ENCODE peak calls at places on chromosomes 3 and 15, in six cellular contexts. J is HCT116, O is tibial artery, D is testis, K is AG10803, Q is AG09309. U is an unnamed sample.

GRCh38 chr3:170437151-170437550 is 18.5 kb downstream of the CLDN11 start:
- DNase-seq in J (no peak), D (peak), O (no peak), K (no peak), Q (no peak), U (no peak)

GRCh38 chr3:191216510-191216909 is 17.5 kb downstream of the OSTN start:
- DNase-seq in K (peak), D (no peak), Q (no peak), J (no peak), O (no peak), U (no peak)

GRCh38 chr3:152899306-152899705 is 64.4 kb downstream of the P2RY1 start:
- DNase-seq in D (no peak), O (no peak), K (no peak), J (no peak), Q (no peak), U (no peak)

GRCh38 chr3:184040010-184040409 is 8.5 kb downstream of the HTR3D start:
- DNase-seq in K (peak), O (no peak), D (peak), Q (peak), J (peak), U (peak)

GRCh38 chr3:66353530-66353929 is 132.7 kb downstream of the SLC25A26 start:
- DNase-seq in J (no peak), Q (peak), O (no peak), K (peak), D (no peak), U (no peak)

GRCh38 chr3:190504354-190505125 is 9.3 kb upstream of the IL1RAP start:
- DNase-seq in Q (no peak), O (no peak), J (no peak), K (peak), D (no peak), U (peak)

GRCh38 chr3:11596387-11596786 is 47.3 kb downstream of the VGLL4 start:
- DNase-seq in K (no peak), O (no peak), D (peak), Q (no peak), J (no peak), U (no peak)

GRCh38 chr3:128133273-128133883 is 9.8 kb upstream of the RUVBL1 start:
- DNase-seq in D (no peak), J (peak), K (peak), O (no peak), Q (no peak), U (peak)

GRCh38 chr3:14001136-14001535 is 121.3 kb upstream of the WNT7A start:
- DNase-seq in J (no peak), Q (no peak), D (no peak), K (peak), O (no peak), U (peak)

GRCh38 chr3:5136211-5136610 is 14.1 kb downstream of the ARL8B start:
- DNase-seq in K (no peak), D (no peak), Q (no peak), O (no peak), J (no peak), U (no peak)

GRCh38 chr3:135621184-135621931 is 344.2 kb upstream of the PPP2R3A start:
- DNase-seq in D (no peak), J (no peak), K (no peak), O (no peak), Q (no peak), U (no peak)

GRCh38 chr3:153614563-153614962 is 452.5 kb downstream of the RAP2B start:
- DNase-seq in D (no peak), Q (peak), O (no peak), K (peak), J (peak), U (peak)

GRCh38 chr3:10178892-10179291 is 14.2 kb downstream of the IRAK2 start:
- DNase-seq in O (no peak), K (no peak), Q (no peak), J (no peak), D (peak), U (no peak)

GRCh38 chr15:78550194-78550593 is 9.9 kb downstream of the PSMA4 start:
- DNase-seq in O (no peak), Q (no peak), J (no peak), K (no peak), D (no peak), U (no peak)

GRCh38 chr3:88480822-88481221 is 331.1 kb downstream of the C3orf38 start:
- DNase-seq in K (no peak), O (no peak), D (no peak), Q (no peak), J (no peak), U (peak)

GRCh38 chr3:194294888-194295214 is 56.3 kb downstream of the CPN2 start:
- DNase-seq in J (no peak), D (no peak), K (no peak), Q (no peak), O (peak), U (no peak)

GRCh38 chr3:126129408-126129891 is 45.5 kb upstream of the SLC41A3 start:
- DNase-seq in Q (no peak), O (peak), D (no peak), K (no peak), J (no peak), U (no peak)

GRCh38 chr15:48046813-48047483 is 73.8 kb upstream of the SLC24A5 start:
- DNase-seq in D (no peak), K (no peak), Q (no peak), O (no peak), J (no peak), U (no peak)

GRCh38 chr3:98022978-98023820 is 11.9 kb downstream of the GABRR3 start:
- DNase-seq in O (peak), J (peak), Q (peak), K (peak), D (peak), U (peak)

GRCh38 chr15:51198701-51199253 is 104.1 kb upstream of the TNFAIP8L3 start:
- DNase-seq in K (peak), Q (no peak), O (no peak), D (no peak), J (no peak), U (no peak)

GRCh38 chr15:75684648-75685047 is 28.0 kb downstream of the CSPG4 start:
- DNase-seq in O (no peak), Q (no peak), J (no peak), D (no peak), K (no peak), U (no peak)

GRCh38 chr15:83436513-83437158 is 10.5 kb upstream of the SH3GL3 start:
- DNase-seq in K (peak), J (peak), O (no peak), Q (no peak), D (no peak), U (peak)

GRCh38 chr3:147411777-147412176 is 2.6 kb downstream of the ZIC1 start:
- DNase-seq in D (no peak), J (no peak), O (no peak), K (no peak), Q (no peak), U (no peak)

GRCh38 chr3:149660462-149660861 is 2.6 kb upstream of the WWTR1 start:
- DNase-seq in D (no peak), J (no peak), K (no peak), O (no peak), Q (no peak), U (no peak)

GRCh38 chr3:140323561-140323960 is 354.3 kb upstream of the TRIM42 start:
- DNase-seq in D (no peak), K (no peak), Q (no peak), J (no peak), O (no peak), U (no peak)

GRCh38 chr3:157101470-157101869 is 58.5 kb downstream of the CCNL1 start:
- DNase-seq in Q (no peak), O (no peak), K (no peak), J (no peak), D (no peak), U (peak)

GRCh38 chr3:127428344-127429001 is 140.6 kb upstream of the PRR20G start:
- DNase-seq in K (peak), J (peak), Q (no peak), O (no peak), D (peak), U (no peak)

GRCh38 chr15:101123222-101123910 is 128.5 kb downstream of the CHSY1 start:
- DNase-seq in D (no peak), Q (peak), K (peak), O (no peak), J (no peak), U (no peak)

GRCh38 chr3:8658326-8659212 is 14.0 kb upstream of the SSUH2 start:
- DNase-seq in J (no peak), D (peak), O (peak), K (no peak), Q (no peak), U (peak)

GRCh38 chr3:188659444-188660100 is 505.6 kb downstream of the LPP start:
- DNase-seq in D (no peak), Q (no peak), J (no peak), K (no peak), O (no peak), U (no peak)

GRCh38 chr3:52407779-52408178 is 37.1 kb downstream of the SEMA3G start:
- DNase-seq in Q (no peak), D (no peak), O (peak), J (no peak), K (no peak), U (no peak)

GRCh38 chr3:110708166-110708565 is 363.4 kb upstream of the NECTIN3 start:
- DNase-seq in D (no peak), Q (no peak), O (no peak), J (no peak), K (no peak), U (no peak)

GRCh38 chr15:55253580-55253979 is 36.0 kb downstream of the RAB27A start:
- DNase-seq in D (no peak), K (peak), O (no peak), J (no peak), Q (peak), U (peak)

GRCh38 chr15:98903377-98904018 is 104.1 kb downstream of the PGPEP1L start:
- DNase-seq in K (peak), J (no peak), O (no peak), Q (no peak), D (no peak), U (peak)

GRCh38 chr3:50078622-50079021 is 10.1 kb upstream of the RBM5 start:
- DNase-seq in O (no peak), Q (no peak), K (no peak), J (no peak), D (no peak), U (peak)

GRCh38 chr3:30996467-30996866 is 102.0 kb upstream of the GADL1 start:
- DNase-seq in J (no peak), K (no peak), D (no peak), O (no peak), Q (no peak), U (no peak)

GRCh38 chr3:23817508-23818223 is 11.9 kb downstream of the UBE2E1 start:
- DNase-seq in D (no peak), J (no peak), O (no peak), Q (no peak), K (no peak), U (no peak)

GRCh38 chr15:22930782-22931484 is 49.2 kb downstream of the CYFIP1 start:
- DNase-seq in K (peak), Q (no peak), O (peak), D (peak), J (no peak), U (peak)

GRCh38 chr3:183244219-183244618 is 8.8 kb upstream of the B3GNT5 start:
- DNase-seq in O (peak), J (no peak), D (peak), K (no peak), Q (no peak), U (no peak)

GRCh38 chr3:175493296-175493695 is 634.2 kb downstream of the NAALADL2 start:
- DNase-seq in J (no peak), K (no peak), O (no peak), D (no peak), Q (no peak), U (no peak)
- H3K4me3 ChIP-seq in J (no peak), K (no peak), O (no peak), D (no peak), Q (no peak), U (no peak)

DNA sequence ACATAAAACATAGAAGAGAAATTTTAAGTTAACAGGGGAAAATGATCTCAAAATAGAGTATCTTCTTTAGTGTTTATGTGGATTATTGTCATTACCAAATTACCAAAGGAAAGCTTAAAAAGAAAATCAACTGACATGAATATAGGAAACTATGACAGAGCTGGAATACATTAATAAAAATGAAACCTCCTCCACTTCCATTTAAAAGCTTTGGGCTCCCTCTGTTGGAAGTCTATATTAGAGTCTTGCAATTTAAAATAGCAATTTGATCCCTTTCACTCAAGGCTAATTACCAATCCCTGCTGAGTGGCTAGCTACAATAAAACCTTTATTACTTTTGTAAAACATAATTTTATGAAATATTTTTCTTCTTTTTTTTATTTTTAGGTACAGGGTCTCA is 61.4 kb upstream of the IMPG2 start:
- DNase-seq in J (peak), O (no peak), K (peak), Q (peak), D (no peak), U (peak)
- TF ChIP-seq CTCF in J (peak), O (peak), K (peak), Q (peak), D (no peak), U (peak)

GRCh38 chr3:3192481-3192764 is 12.9 kb upstream of the CRBN start:
- DNase-seq in Q (no peak), O (no peak), J (no peak), K (no peak), D (no peak), U (no peak)
- H3K4me3 ChIP-seq in Q (no peak), O (no peak), J (no peak), K (no peak), D (no peak), U (no peak)

DNA sequence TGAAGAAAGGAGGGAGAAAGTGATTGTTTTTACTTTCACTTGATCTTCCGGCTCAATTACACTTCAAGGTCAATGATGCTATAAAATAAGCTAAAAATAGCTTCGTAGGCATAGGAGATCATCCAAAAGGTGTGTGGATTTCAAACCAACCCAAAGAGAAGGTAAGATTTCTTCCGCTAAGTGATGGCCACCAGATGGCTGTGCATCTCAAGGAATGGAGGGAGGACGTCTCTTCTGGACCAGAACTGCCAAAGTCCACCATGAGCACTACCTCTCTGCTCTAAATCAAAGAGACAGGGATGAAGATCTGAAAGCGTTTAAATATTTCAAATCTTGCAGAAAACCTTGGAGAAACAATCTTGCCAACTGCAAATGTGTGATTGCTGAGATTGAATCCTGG is 199.1 kb upstream of the ZPLD1 start:
- DNase-seq in Q (no peak), D (peak), O (no peak), J (no peak), K (no peak), U (peak)
- TF ChIP-seq CTCF in Q (peak), D (no peak), O (no peak), J (peak), K (peak), U (peak)

DNA sequence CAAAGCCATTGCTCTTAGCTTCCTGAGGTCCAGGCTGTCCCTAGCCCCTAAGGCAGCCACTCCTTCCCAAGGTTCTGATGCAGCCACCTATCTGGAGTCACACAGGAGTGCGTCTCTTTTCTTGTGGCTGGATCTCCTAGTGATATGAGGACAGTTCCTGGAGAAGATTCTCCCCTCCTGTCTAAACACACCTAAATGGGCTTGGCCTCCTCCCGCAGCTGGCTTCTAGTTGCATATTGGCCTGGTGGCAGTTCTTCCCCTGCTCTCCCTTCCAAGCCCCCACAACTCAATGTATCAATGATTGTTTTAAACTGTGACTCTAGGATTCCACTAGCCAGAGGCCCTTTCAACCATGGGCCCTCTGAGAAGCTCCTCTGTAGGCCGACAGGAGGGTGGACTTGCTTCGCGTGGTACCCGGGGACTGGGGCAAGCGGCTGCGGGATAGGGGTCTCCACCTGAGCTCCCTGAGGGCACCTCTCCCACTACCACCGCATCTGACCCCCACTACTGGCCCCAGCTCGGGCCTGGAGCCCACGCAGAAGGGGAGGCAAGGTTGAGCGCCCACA is 1.4 kb downstream of the ITGA11 start:
- DNase-seq in O (peak), J (no peak), K (no peak), D (no peak), Q (no peak), U (no peak)
- H3K4me3 ChIP-seq in O (peak), J (no peak), K (peak), D (peak), Q (peak), U (no peak)

GRCh38 chr3:104628185-104628789 is 738.4 kb upstream of the ALCAM start:
- DNase-seq in K (peak), Q (peak), J (peak), O (no peak), D (no peak), U (peak)
- TF ChIP-seq CTCF in K (peak), Q (peak), J (peak), O (peak), D (peak), U (peak)

DNA sequence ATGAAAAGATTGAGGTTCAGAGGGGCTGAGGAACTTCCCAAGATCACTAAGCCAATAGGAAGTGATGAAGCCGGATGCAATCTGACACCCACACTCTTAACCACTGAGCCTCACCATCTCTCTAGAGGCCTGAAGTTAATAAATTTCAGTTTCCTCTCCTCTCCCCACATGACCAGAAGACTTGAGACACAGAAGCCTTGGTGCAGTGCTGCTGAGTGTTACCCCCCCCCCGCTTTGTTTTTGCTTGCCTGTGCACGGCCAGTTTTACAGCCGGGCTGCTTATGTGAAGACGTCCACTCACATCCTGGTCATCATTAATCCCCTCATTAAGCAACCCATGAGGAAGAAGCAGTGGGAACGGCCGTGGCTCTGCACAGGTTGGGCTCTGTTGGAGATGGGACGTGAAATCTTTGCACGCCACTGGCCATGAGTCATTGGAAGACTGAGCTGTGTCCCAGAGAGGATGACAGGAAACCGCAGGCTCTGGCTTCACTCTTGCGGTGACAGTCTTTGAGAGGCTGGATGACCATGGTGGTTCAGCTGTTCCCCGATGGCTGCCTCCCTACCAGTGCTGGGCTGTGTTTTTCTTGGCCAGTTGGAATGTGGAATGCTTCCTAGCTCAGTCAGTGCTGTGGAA is 232.5 kb upstream of the LRTM1 start:
- DNase-seq in K (peak), D (no peak), J (no peak), Q (peak), O (peak), U (peak)
- H3K4me3 ChIP-seq in K (no peak), D (no peak), J (no peak), Q (no peak), O (no peak), U (no peak)

U was measured in epithelial cell of esophagus.